ENCODE peak calls at places on chromosome 1, in four cellular contexts. One of them, this sample, is unnamed.

GRCh38 chr1:30399026-30399425 is 324.4 kb downstream of the MATN1 start:
- DNase-seq in colonic mucosa: no peak
- DNase-seq in activated CD4-positive, alpha-beta T cell treated with anti-CD3 and anti-CD28 coated beads, Interleukin-2, amount 50 U/mL, for 48 hours: no peak
- DNase-seq in iPS-NIHi11: no peak
- DNase-seq in this sample: no peak

GRCh38 chr1:36387141-36387949 is 1.6 kb upstream of the STK40 start:
- DNase-seq in iPS-NIHi11: no peak
- DNase-seq in activated CD4-positive, alpha-beta T cell treated with anti-CD3 and anti-CD28 coated beads, Interleukin-2, amount 50 U/mL, for 48 hours: no peak
- DNase-seq in colonic mucosa: no peak
- DNase-seq in this sample: peak

GRCh38 chr1:159845751-159846531 is 16.5 kb downstream of the VSIG8 start:
- DNase-seq in iPS-NIHi11: no peak
- DNase-seq in colonic mucosa: no peak
- DNase-seq in activated CD4-positive, alpha-beta T cell treated with anti-CD3 and anti-CD28 coated beads, Interleukin-2, amount 50 U/mL, for 48 hours: no peak
- DNase-seq in this sample: no peak

GRCh38 chr1:209398330-209398991 is 185.1 kb upstream of the CAMK1G start:
- DNase-seq in activated CD4-positive, alpha-beta T cell treated with anti-CD3 and anti-CD28 coated beads, Interleukin-2, amount 50 U/mL, for 48 hours: no peak
- DNase-seq in colonic mucosa: no peak
- DNase-seq in iPS-NIHi11: peak
- DNase-seq in this sample: peak

GRCh38 chr1:230758705-230759354 is 11.6 kb downstream of the CAPN9 start:
- DNase-seq in colonic mucosa: no peak
- DNase-seq in activated CD4-positive, alpha-beta T cell treated with anti-CD3 and anti-CD28 coated beads, Interleukin-2, amount 50 U/mL, for 48 hours: no peak
- DNase-seq in iPS-NIHi11: no peak
- DNase-seq in this sample: no peak

GRCh38 chr1:162357681-162358266 is 18.9 kb downstream of the SPATA46 start:
- DNase-seq in colonic mucosa: peak
- DNase-seq in activated CD4-positive, alpha-beta T cell treated with anti-CD3 and anti-CD28 coated beads, Interleukin-2, amount 50 U/mL, for 48 hours: no peak
- DNase-seq in iPS-NIHi11: peak
- DNase-seq in this sample: peak

GRCh38 chr1:82560566-82560965 is 759.8 kb downstream of the ADGRL2 start:
- DNase-seq in iPS-NIHi11: no peak
- DNase-seq in activated CD4-positive, alpha-beta T cell treated with anti-CD3 and anti-CD28 coated beads, Interleukin-2, amount 50 U/mL, for 48 hours: no peak
- DNase-seq in colonic mucosa: no peak
- DNase-seq in this sample: no peak

GRCh38 chr1:236396665-236397043 is 2.6 kb downstream of the EDARADD start:
- DNase-seq in iPS-NIHi11: no peak
- DNase-seq in activated CD4-positive, alpha-beta T cell treated with anti-CD3 and anti-CD28 coated beads, Interleukin-2, amount 50 U/mL, for 48 hours: no peak
- DNase-seq in colonic mucosa: no peak
- DNase-seq in this sample: no peak

GRCh38 chr1:243977104-243977503 is 74.0 kb upstream of the ZBTB18 start:
- DNase-seq in colonic mucosa: no peak
- DNase-seq in iPS-NIHi11: no peak
- DNase-seq in activated CD4-positive, alpha-beta T cell treated with anti-CD3 and anti-CD28 coated beads, Interleukin-2, amount 50 U/mL, for 48 hours: no peak
- DNase-seq in this sample: no peak

GRCh38 chr1:89631756-89632155 is 1.2 kb upstream of the LRRC8C start:
- DNase-seq in activated CD4-positive, alpha-beta T cell treated with anti-CD3 and anti-CD28 coated beads, Interleukin-2, amount 50 U/mL, for 48 hours: no peak
- DNase-seq in colonic mucosa: no peak
- DNase-seq in iPS-NIHi11: no peak
- DNase-seq in this sample: no peak

GRCh38 chr1:201724039-201724759 is 104.8 kb upstream of the IPO9 start:
- DNase-seq in colonic mucosa: no peak
- DNase-seq in activated CD4-positive, alpha-beta T cell treated with anti-CD3 and anti-CD28 coated beads, Interleukin-2, amount 50 U/mL, for 48 hours: no peak
- DNase-seq in iPS-NIHi11: no peak
- DNase-seq in this sample: no peak

GRCh38 chr1:17998889-17999288 is 108.7 kb upstream of the IGSF21 start:
- DNase-seq in activated CD4-positive, alpha-beta T cell treated with anti-CD3 and anti-CD28 coated beads, Interleukin-2, amount 50 U/mL, for 48 hours: no peak
- DNase-seq in iPS-NIHi11: no peak
- DNase-seq in colonic mucosa: no peak
- DNase-seq in this sample: no peak

GRCh38 chr1:154747841-154748766 is 122.0 kb downstream of the KCNN3 start:
- DNase-seq in activated CD4-positive, alpha-beta T cell treated with anti-CD3 and anti-CD28 coated beads, Interleukin-2, amount 50 U/mL, for 48 hours: peak
- DNase-seq in iPS-NIHi11: no peak
- DNase-seq in colonic mucosa: no peak
- DNase-seq in this sample: peak

GRCh38 chr1:44423706-44424546 is 18.9 kb downstream of the RNF220 start:
- DNase-seq in colonic mucosa: peak
- DNase-seq in activated CD4-positive, alpha-beta T cell treated with anti-CD3 and anti-CD28 coated beads, Interleukin-2, amount 50 U/mL, for 48 hours: no peak
- DNase-seq in iPS-NIHi11: peak
- DNase-seq in this sample: no peak

GRCh38 chr1:161115132-161115711 is 2.6 kb downstream of the PFDN2 start:
- DNase-seq in iPS-NIHi11: no peak
- DNase-seq in colonic mucosa: no peak
- DNase-seq in activated CD4-positive, alpha-beta T cell treated with anti-CD3 and anti-CD28 coated beads, Interleukin-2, amount 50 U/mL, for 48 hours: peak
- DNase-seq in this sample: no peak

GRCh38 chr1:235079443-235079967 is 49.1 kb downstream of the TOMM20 start:
- DNase-seq in iPS-NIHi11: no peak
- DNase-seq in colonic mucosa: peak
- DNase-seq in activated CD4-positive, alpha-beta T cell treated with anti-CD3 and anti-CD28 coated beads, Interleukin-2, amount 50 U/mL, for 48 hours: peak
- DNase-seq in this sample: peak

GRCh38 chr1:112849967-112850641 is 105.9 kb downstream of the SLC16A1 start:
- DNase-seq in iPS-NIHi11: no peak
- DNase-seq in activated CD4-positive, alpha-beta T cell treated with anti-CD3 and anti-CD28 coated beads, Interleukin-2, amount 50 U/mL, for 48 hours: no peak
- DNase-seq in colonic mucosa: no peak
- DNase-seq in this sample: peak

GRCh38 chr1:246629976-246630375 is 63.7 kb downstream of the CNST start:
- DNase-seq in activated CD4-positive, alpha-beta T cell treated with anti-CD3 and anti-CD28 coated beads, Interleukin-2, amount 50 U/mL, for 48 hours: no peak
- DNase-seq in iPS-NIHi11: no peak
- DNase-seq in colonic mucosa: no peak
- DNase-seq in this sample: no peak

GRCh38 chr1:242208021-242208420 is 209.1 kb upstream of the MAP1LC3C start:
- DNase-seq in activated CD4-positive, alpha-beta T cell treated with anti-CD3 and anti-CD28 coated beads, Interleukin-2, amount 50 U/mL, for 48 hours: no peak
- DNase-seq in colonic mucosa: no peak
- DNase-seq in iPS-NIHi11: no peak
- DNase-seq in this sample: no peak

GRCh38 chr1:14424325-14425000 is 174.0 kb upstream of the KAZN start:
- DNase-seq in activated CD4-positive, alpha-beta T cell treated with anti-CD3 and anti-CD28 coated beads, Interleukin-2, amount 50 U/mL, for 48 hours: no peak
- DNase-seq in colonic mucosa: no peak
- DNase-seq in iPS-NIHi11: no peak
- DNase-seq in this sample: no peak

GRCh38 chr1:21050031-21050430 is 126.7 kb downstream of the EIF4G3 start:
- DNase-seq in activated CD4-positive, alpha-beta T cell treated with anti-CD3 and anti-CD28 coated beads, Interleukin-2, amount 50 U/mL, for 48 hours: no peak
- DNase-seq in iPS-NIHi11: no peak
- DNase-seq in colonic mucosa: no peak
- DNase-seq in this sample: no peak

GRCh38 chr1:199310701-199311100 is 671.9 kb downstream of the PTPRC start:
- DNase-seq in iPS-NIHi11: no peak
- DNase-seq in colonic mucosa: no peak
- DNase-seq in activated CD4-positive, alpha-beta T cell treated with anti-CD3 and anti-CD28 coated beads, Interleukin-2, amount 50 U/mL, for 48 hours: no peak
- DNase-seq in this sample: peak

GRCh38 chr1:58768332-58768731 is 15.5 kb downstream of the JUN start:
- DNase-seq in activated CD4-positive, alpha-beta T cell treated with anti-CD3 and anti-CD28 coated beads, Interleukin-2, amount 50 U/mL, for 48 hours: no peak
- DNase-seq in iPS-NIHi11: no peak
- DNase-seq in colonic mucosa: no peak
- DNase-seq in this sample: no peak

GRCh38 chr1:214404154-214404553 is 123.2 kb downstream of the SMYD2 start:
- DNase-seq in activated CD4-positive, alpha-beta T cell treated with anti-CD3 and anti-CD28 coated beads, Interleukin-2, amount 50 U/mL, for 48 hours: no peak
- DNase-seq in colonic mucosa: no peak
- DNase-seq in iPS-NIHi11: no peak
- DNase-seq in this sample: no peak

GRCh38 chr1:37701051-37701450 is 8.7 kb downstream of the CDCA8 start:
- DNase-seq in activated CD4-positive, alpha-beta T cell treated with anti-CD3 and anti-CD28 coated beads, Interleukin-2, amount 50 U/mL, for 48 hours: no peak
- DNase-seq in colonic mucosa: no peak
- DNase-seq in iPS-NIHi11: no peak
- DNase-seq in this sample: no peak

GRCh38 chr1:105138445-105138821 is 1388.7 kb downstream of the AMY1C start:
- DNase-seq in activated CD4-positive, alpha-beta T cell treated with anti-CD3 and anti-CD28 coated beads, Interleukin-2, amount 50 U/mL, for 48 hours: no peak
- DNase-seq in colonic mucosa: no peak
- DNase-seq in iPS-NIHi11: peak
- DNase-seq in this sample: no peak

GRCh38 chr1:117527566-117528102 is 78.2 kb upstream of the TENT5C start:
- DNase-seq in colonic mucosa: no peak
- DNase-seq in iPS-NIHi11: no peak
- DNase-seq in activated CD4-positive, alpha-beta T cell treated with anti-CD3 and anti-CD28 coated beads, Interleukin-2, amount 50 U/mL, for 48 hours: no peak
- DNase-seq in this sample: no peak

GRCh38 chr1:67717876-67718275 is 32.9 kb downstream of the GADD45A start:
- DNase-seq in colonic mucosa: no peak
- DNase-seq in activated CD4-positive, alpha-beta T cell treated with anti-CD3 and anti-CD28 coated beads, Interleukin-2, amount 50 U/mL, for 48 hours: no peak
- DNase-seq in iPS-NIHi11: no peak
- DNase-seq in this sample: no peak

GRCh38 chr1:200154069-200154767 is 126.7 kb downstream of the NR5A2 start:
- DNase-seq in colonic mucosa: no peak
- DNase-seq in iPS-NIHi11: no peak
- DNase-seq in activated CD4-positive, alpha-beta T cell treated with anti-CD3 and anti-CD28 coated beads, Interleukin-2, amount 50 U/mL, for 48 hours: peak
- DNase-seq in this sample: peak

GRCh38 chr1:172916126-172916525 is 134.6 kb downstream of the TNFSF18 start:
- DNase-seq in activated CD4-positive, alpha-beta T cell treated with anti-CD3 and anti-CD28 coated beads, Interleukin-2, amount 50 U/mL, for 48 hours: no peak
- DNase-seq in iPS-NIHi11: no peak
- DNase-seq in colonic mucosa: no peak
- DNase-seq in this sample: no peak

GRCh38 chr1:86504130-86504479 is 35.4 kb downstream of the CLCA1 start:
- DNase-seq in activated CD4-positive, alpha-beta T cell treated with anti-CD3 and anti-CD28 coated beads, Interleukin-2, amount 50 U/mL, for 48 hours: no peak
- DNase-seq in colonic mucosa: no peak
- DNase-seq in iPS-NIHi11: no peak
- DNase-seq in this sample: peak

GRCh38 chr1:32307313-32307712 is 15.4 kb downstream of the HDAC1 start:
- DNase-seq in iPS-NIHi11: no peak
- DNase-seq in activated CD4-positive, alpha-beta T cell treated with anti-CD3 and anti-CD28 coated beads, Interleukin-2, amount 50 U/mL, for 48 hours: no peak
- DNase-seq in colonic mucosa: no peak
- DNase-seq in this sample: no peak

GRCh38 chr1:198495635-198496034 is 44.8 kb downstream of the ATP6V1G3 start:
- DNase-seq in activated CD4-positive, alpha-beta T cell treated with anti-CD3 and anti-CD28 coated beads, Interleukin-2, amount 50 U/mL, for 48 hours: no peak
- DNase-seq in colonic mucosa: no peak
- DNase-seq in iPS-NIHi11: no peak
- DNase-seq in this sample: no peak

GRCh38 chr1:94919241-94920030 is 7.5 kb downstream of the CNN3 start:
- DNase-seq in colonic mucosa: peak
- DNase-seq in iPS-NIHi11: no peak
- DNase-seq in activated CD4-positive, alpha-beta T cell treated with anti-CD3 and anti-CD28 coated beads, Interleukin-2, amount 50 U/mL, for 48 hours: no peak
- DNase-seq in this sample: no peak

GRCh38 chr1:59354754-59355337 is 58.0 kb downstream of the FGGY start:
- DNase-seq in iPS-NIHi11: no peak
- DNase-seq in colonic mucosa: peak
- DNase-seq in activated CD4-positive, alpha-beta T cell treated with anti-CD3 and anti-CD28 coated beads, Interleukin-2, amount 50 U/mL, for 48 hours: peak
- DNase-seq in this sample: no peak